ENCODE peak calls at places on chromosomes 12 and 14, in six cellular contexts. P is neural crest cell; V is cardiac fibroblast; Z is hypothalamus; I is activated CD8-positive, alpha-beta memory T cell treated with anti-CD3 and anti-CD28 coated beads for 1 hour; F is iris pigment epithelial cell. M is an unnamed sample.
A peak's percentile ranks its signal among the peaks of the same experiment; 100 is the strongest.

GRCh38 chr12:70876952-70877351 is 43.6 kb downstream of the PTPRR start:
- DNase-seq in P (no peak), F (peak; percentile 11), Z (peak; percentile 17), V (peak; percentile 52), I (no peak), M (no peak)

GRCh38 chr12:578743-579449 is 84.3 kb downstream of the NINJ2 start:
- DNase-seq in F (no peak), V (peak; percentile 15), Z (no peak), P (no peak), I (no peak), M (no peak)

GRCh38 chr14:68948686-68949085 is 30.4 kb downstream of the ACTN1 start:
- DNase-seq in I (no peak), Z (no peak), P (no peak), F (no peak), V (no peak), M (no peak)

GRCh38 chr12:120938496-120938895 is 34.3 kb upstream of the SPPL3 start:
- DNase-seq in I (no peak), P (no peak), Z (no peak), V (no peak), F (no peak), M (no peak)

GRCh38 chr12:49750027-49750977 is 8.9 kb downstream of the TMBIM6 start:
- DNase-seq in P (no peak), Z (no peak), I (no peak), V (peak; percentile 44), F (peak; percentile 89), M (no peak)

GRCh38 chr14:100747021-100747586 is 20.4 kb downstream of the DLK1 start:
- DNase-seq in I (no peak), V (peak; percentile 87), Z (no peak), P (no peak), F (peak; percentile 97), M (no peak)

GRCh38 chr12:13074396-13075113 is 28.9 kb downstream of the GSG1 start:
- DNase-seq in F (peak; percentile 32), P (no peak), I (no peak), Z (peak; percentile 20), V (peak; percentile 30), M (no peak)

GRCh38 chr12:52060498-52061177 is 9.1 kb upstream of the ATG101 start:
- DNase-seq in V (peak; percentile 60), Z (no peak), I (peak; percentile 39), F (no peak), P (no peak), M (no peak)

GRCh38 chr12:93325855-93326254 is 51.9 kb upstream of the NUDT4 start:
- DNase-seq in P (no peak), V (peak; percentile 11), F (peak; percentile 79), Z (peak; percentile 13), I (no peak), M (no peak)

GRCh38 chr14:30994681-30995620 is 30.5 kb upstream of the AP4S1 start:
- DNase-seq in P (no peak), F (peak; percentile 63), V (peak; percentile 31), Z (no peak), I (no peak), M (no peak)

GRCh38 chr14:67240168-67240932 is 885 bp upstream of the PALS1 start:
- DNase-seq in P (peak; percentile 6), I (peak; percentile 5), V (peak; percentile 32), Z (peak; percentile 13), F (no peak), M (no peak)

GRCh38 chr14:23704890-23705289 is 68.7 kb downstream of the DHRS2 start:
- DNase-seq in I (no peak), Z (no peak), V (no peak), F (no peak), P (no peak), M (no peak)

GRCh38 chr12:34286483-34286882 is 264.2 kb downstream of the ALG10 start:
- DNase-seq in Z (no peak), V (no peak), F (no peak), I (no peak), P (no peak), M (no peak)

GRCh38 chr14:21072102-21072501 is 2.0 kb downstream of the ARHGEF40 start:
- DNase-seq in I (no peak), Z (peak; percentile 32), F (peak; percentile 70), P (no peak), V (peak; percentile 83), M (no peak)

GRCh38 chr12:108021129-108021528 is 108.0 kb upstream of the WSCD2 start:
- DNase-seq in Z (no peak), I (no peak), V (no peak), F (no peak), P (no peak), M (no peak)

GRCh38 chr12:129871991-129872969 is 31.5 kb downstream of the TMEM132D start:
- DNase-seq in Z (no peak), P (peak; percentile 10), V (no peak), I (no peak), F (no peak), M (no peak)

GRCh38 chr12:15157200-15157599 is 64.0 kb downstream of the RERG start:
- DNase-seq in I (no peak), P (no peak), F (peak; percentile 31), Z (no peak), V (peak; percentile 16), M (no peak)

GRCh38 chr14:100246809-100247428 is 8.0 kb downstream of the YY1 start:
- DNase-seq in F (peak; percentile 44), V (peak; percentile 39), Z (no peak), I (no peak), P (no peak), M (no peak)

GRCh38 chr14:65949711-65950516 is 536.3 kb upstream of the CCDC196 start:
- DNase-seq in Z (no peak), V (peak; percentile 27), F (peak; percentile 43), I (peak; percentile 5), P (no peak), M (no peak)

GRCh38 chr12:110581951-110582285 is 1.2 kb downstream of the PPTC7 start:
- DNase-seq in P (no peak), V (no peak), Z (no peak), F (no peak), I (no peak), M (no peak)

GRCh38 chr12:388547-389137 is 478 bp downstream of the KDM5A start:
- DNase-seq in F (peak; percentile 42), Z (no peak), V (peak; percentile 27), I (peak; percentile 15), P (no peak), M (no peak)

GRCh38 chr12:55446334-55446733 is 2.5 kb downstream of the OR6C2 start:
- DNase-seq in I (no peak), P (no peak), F (no peak), Z (no peak), V (no peak), M (no peak)

M was measured in esophagus squamous epithelium.